ENCODE peak calls at places on chromosome 20, in four cellular contexts. One of them, this sample, is unnamed.

GRCh38 chr20:24977336-24977735 is 15.2 kb downstream of the APMAP start:
- DNase-seq in trophoblast cell: no peak
- DNase-seq in H1: no peak
- DNase-seq in IMR-90: no peak
- DNase-seq in this sample: no peak

GRCh38 chr20:63718996-63719395 is 11.2 kb downstream of the ZGPAT start:
- DNase-seq in trophoblast cell: no peak
- DNase-seq in IMR-90: no peak
- DNase-seq in H1: no peak
- DNase-seq in this sample: no peak

GRCh38 chr20:1389703-1390385 is 3.0 kb downstream of the FKBP1A start:
- DNase-seq in H1: no peak
- DNase-seq in IMR-90: no peak
- DNase-seq in trophoblast cell: peak; percentile 59
- DNase-seq in this sample: peak; percentile 37

GRCh38 chr20:56442381-56443365 is 25.8 kb upstream of the RTF2 start:
- DNase-seq in trophoblast cell: peak; percentile 16
- DNase-seq in IMR-90: peak; percentile 46
- DNase-seq in H1: no peak
- DNase-seq in this sample: no peak

GRCh38 chr20:43827940-43828562 is 86.6 kb upstream of the TOX2 start:
- DNase-seq in IMR-90: no peak
- DNase-seq in trophoblast cell: no peak
- DNase-seq in H1: no peak
- DNase-seq in this sample: no peak

GRCh38 chr20:25503946-25504345 is 81.4 kb downstream of the NINL start:
- DNase-seq in trophoblast cell: no peak
- DNase-seq in H1: no peak
- DNase-seq in IMR-90: no peak
- DNase-seq in this sample: no peak

GRCh38 chr20:35673884-35674283 is 9.2 kb upstream of the CPNE1 start:
- DNase-seq in H1: no peak
- DNase-seq in IMR-90: no peak
- DNase-seq in trophoblast cell: no peak
- DNase-seq in this sample: no peak

GRCh38 chr20:47225458-47225857 is 131.0 kb downstream of the ZMYND8 start:
- DNase-seq in H1: no peak
- DNase-seq in trophoblast cell: no peak
- DNase-seq in IMR-90: no peak
- DNase-seq in this sample: no peak

GRCh38 chr20:57661201-57662027 is 41.2 kb upstream of the ZBP1 start:
- DNase-seq in H1: peak; percentile 42
- DNase-seq in IMR-90: no peak
- DNase-seq in trophoblast cell: no peak
- DNase-seq in this sample: no peak

GRCh38 chr20:44756956-44757355 is 11.3 kb downstream of the KCNK15 start:
- DNase-seq in trophoblast cell: no peak
- DNase-seq in H1: no peak
- DNase-seq in IMR-90: no peak
- DNase-seq in this sample: no peak

GRCh38 chr20:20233041-20233514 is 134.8 kb upstream of the INSM1 start:
- DNase-seq in trophoblast cell: no peak
- DNase-seq in H1: no peak
- DNase-seq in IMR-90: no peak
- DNase-seq in this sample: no peak

GRCh38 chr20:16493486-16493885 is 79.8 kb downstream of the KIF16B start:
- DNase-seq in trophoblast cell: no peak
- DNase-seq in H1: no peak
- DNase-seq in IMR-90: no peak
- DNase-seq in this sample: no peak

GRCh38 chr20:54763366-54763765 is 288.0 kb downstream of the DOK5 start:
- DNase-seq in IMR-90: no peak
- DNase-seq in trophoblast cell: no peak
- DNase-seq in H1: no peak
- DNase-seq in this sample: no peak

GRCh38 chr20:59752704-59753460 is 148.5 kb downstream of the PHACTR3 start:
- DNase-seq in IMR-90: no peak
- DNase-seq in trophoblast cell: no peak
- DNase-seq in H1: no peak
- DNase-seq in this sample: no peak

GRCh38 chr20:47985092-47985850 is 200.0 kb upstream of the SULF2 start:
- DNase-seq in H1: no peak
- DNase-seq in IMR-90: peak; percentile 18
- DNase-seq in trophoblast cell: peak; percentile 74
- DNase-seq in this sample: peak; percentile 64

GRCh38 chr20:10674684-10675455 is 1.1 kb upstream of the JAG1 start:
- DNase-seq in trophoblast cell: peak; percentile 54
- DNase-seq in H1: peak; percentile 90
- DNase-seq in IMR-90: peak; percentile 66
- DNase-seq in this sample: peak; percentile 89

GRCh38 chr20:18957328-18957727 is 143.7 kb downstream of the SCP2D1 start:
- DNase-seq in IMR-90: no peak
- DNase-seq in trophoblast cell: no peak
- DNase-seq in H1: no peak
- DNase-seq in this sample: no peak

GRCh38 chr20:34268851-34269668 is 27.8 kb downstream of the ASIP start:
- DNase-seq in IMR-90: no peak
- DNase-seq in H1: peak; percentile 73
- DNase-seq in trophoblast cell: no peak
- DNase-seq in this sample: peak; percentile 75

GRCh38 chr20:31418307-31418706 is 12.3 kb upstream of the DEFB121 start:
- DNase-seq in trophoblast cell: no peak
- DNase-seq in IMR-90: no peak
- DNase-seq in H1: no peak
- DNase-seq in this sample: no peak

GRCh38 chr20:23452776-23453175 is at the start of gene CST11:
- DNase-seq in trophoblast cell: no peak
- DNase-seq in IMR-90: no peak
- DNase-seq in H1: no peak
- DNase-seq in this sample: no peak

GRCh38 chr20:38303908-38304379 is at the start of gene BPI:
- DNase-seq in H1: no peak
- DNase-seq in IMR-90: no peak
- DNase-seq in trophoblast cell: no peak
- DNase-seq in this sample: no peak

GRCh38 chr20:38305541-38305940 is 1.6 kb downstream of the BPI start:
- DNase-seq in IMR-90: no peak
- DNase-seq in H1: no peak
- DNase-seq in trophoblast cell: no peak
- DNase-seq in this sample: no peak

GRCh38 chr20:38307371-38308046 is 3.6 kb downstream of the BPI start:
- DNase-seq in H1: no peak
- DNase-seq in IMR-90: peak; percentile 76
- DNase-seq in trophoblast cell: no peak
- DNase-seq in this sample: no peak

GRCh38 chr20:38302721-38303120 is 1.2 kb upstream of the BPI start:
- DNase-seq in IMR-90: no peak
- DNase-seq in trophoblast cell: no peak
- DNase-seq in H1: no peak
- DNase-seq in this sample: no peak

GRCh38 chr20:38304845-38305447 is 990 bp downstream of the BPI start:
- DNase-seq in IMR-90: peak; percentile 38
- DNase-seq in trophoblast cell: peak; percentile 13
- DNase-seq in H1: peak; percentile 90
- DNase-seq in this sample: peak; percentile 53
- H3K4me3 ChIP-seq in IMR-90: no peak overlapping the region
- H3K4me3 ChIP-seq in trophoblast cell: no peak overlapping the region
- H3K4me3 ChIP-seq in H1: no peak overlapping the region
- H3K4me3 ChIP-seq in this sample: no peak overlapping the region

GRCh38 chr20:49482173-49482572 is 295 bp downstream of the KCNB1 start:
- DNase-seq in IMR-90: no peak
- DNase-seq in trophoblast cell: no peak
- DNase-seq in H1: no peak
- DNase-seq in this sample: no peak

GRCh38 chr20:49484180-49485140 is 2.0 kb upstream of the KCNB1 start:
- DNase-seq in trophoblast cell: peak; percentile 68
- DNase-seq in H1: peak; percentile 92
- DNase-seq in IMR-90: peak; percentile 61
- DNase-seq in this sample: peak; percentile 94

GRCh38 chr20:49483706-49484101 is 1.2 kb upstream of the KCNB1 start:
- DNase-seq in H1: peak; percentile 71
- DNase-seq in trophoblast cell: no peak
- DNase-seq in IMR-90: no peak
- DNase-seq in this sample: no peak

GRCh38 chr20:49482621-49483017 is at the start of gene KCNB1:
- DNase-seq in trophoblast cell: peak; percentile 10
- DNase-seq in IMR-90: peak; percentile 21
- DNase-seq in H1: peak; percentile 96
- DNase-seq in this sample: peak; percentile 91

GRCh38 chr20:49483018-49483705 is 694 bp upstream of the KCNB1 start:
- DNase-seq in IMR-90: no peak
- DNase-seq in trophoblast cell: no peak
- DNase-seq in H1: peak; percentile 67
- DNase-seq in this sample: peak; percentile 43
- H3K23ac ChIP-seq in IMR-90: no peak overlapping the region
- H3K23ac ChIP-seq in trophoblast cell: no peak overlapping the region
- H3K23ac ChIP-seq in H1: no peak overlapping the region
- H3K23ac ChIP-seq in this sample: no peak overlapping the region

GRCh38 chr20:41249781-41250281 is 67.7 kb downstream of the ZHX3 start:
- DNase-seq in IMR-90: peak; percentile 29
- DNase-seq in trophoblast cell: peak; percentile 12
- DNase-seq in H1: peak; percentile 78
- DNase-seq in this sample: peak; percentile 90
- H3K4me3 ChIP-seq in IMR-90: no peak overlapping the region
- H3K4me3 ChIP-seq in trophoblast cell: no peak overlapping the region
- H3K4me3 ChIP-seq in H1: no peak overlapping the region
- H3K4me3 ChIP-seq in this sample: no peak overlapping the region

DNA sequence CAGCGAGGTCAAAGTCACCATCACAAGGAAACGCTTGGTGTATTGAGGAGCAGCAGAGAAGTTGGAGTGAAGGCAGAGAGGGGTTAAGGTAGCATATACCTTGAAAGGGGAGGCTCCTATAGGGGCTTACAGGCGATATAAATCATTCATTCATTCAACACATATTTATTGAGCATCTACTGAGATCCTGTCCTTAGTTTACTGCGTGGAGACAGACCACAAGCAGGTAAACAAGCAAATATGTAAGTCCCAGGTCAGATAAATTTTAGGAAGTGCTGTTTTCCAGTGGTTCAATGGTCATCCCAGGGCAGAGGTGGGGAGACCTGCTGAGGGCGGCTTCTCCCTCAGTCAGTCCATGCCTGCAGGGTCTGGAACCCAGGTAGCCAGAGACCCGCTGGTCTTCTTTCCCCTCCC is 761 bp upstream of the DNMT3B start:
- DNase-seq in H1: no peak
- DNase-seq in IMR-90: no peak
- DNase-seq in trophoblast cell: no peak
- DNase-seq in this sample: no peak
- H3K23ac ChIP-seq in H1: no peak overlapping the region
- H3K23ac ChIP-seq in IMR-90: peak overlapping the region; percentile 33
- H3K23ac ChIP-seq in trophoblast cell: no peak overlapping the region
- H3K23ac ChIP-seq in this sample: no peak overlapping the region

GRCh38 chr20:3673551-3674070 is 8.2 kb downstream of the ADAM33 start:
- DNase-seq in trophoblast cell: no peak
- DNase-seq in IMR-90: no peak
- DNase-seq in H1: no peak
- DNase-seq in this sample: no peak
- H3K4me3 ChIP-seq in trophoblast cell: no peak overlapping the region
- H3K4me3 ChIP-seq in IMR-90: no peak overlapping the region
- H3K4me3 ChIP-seq in H1: no peak overlapping the region
- H3K4me3 ChIP-seq in this sample: no peak overlapping the region

DNA sequence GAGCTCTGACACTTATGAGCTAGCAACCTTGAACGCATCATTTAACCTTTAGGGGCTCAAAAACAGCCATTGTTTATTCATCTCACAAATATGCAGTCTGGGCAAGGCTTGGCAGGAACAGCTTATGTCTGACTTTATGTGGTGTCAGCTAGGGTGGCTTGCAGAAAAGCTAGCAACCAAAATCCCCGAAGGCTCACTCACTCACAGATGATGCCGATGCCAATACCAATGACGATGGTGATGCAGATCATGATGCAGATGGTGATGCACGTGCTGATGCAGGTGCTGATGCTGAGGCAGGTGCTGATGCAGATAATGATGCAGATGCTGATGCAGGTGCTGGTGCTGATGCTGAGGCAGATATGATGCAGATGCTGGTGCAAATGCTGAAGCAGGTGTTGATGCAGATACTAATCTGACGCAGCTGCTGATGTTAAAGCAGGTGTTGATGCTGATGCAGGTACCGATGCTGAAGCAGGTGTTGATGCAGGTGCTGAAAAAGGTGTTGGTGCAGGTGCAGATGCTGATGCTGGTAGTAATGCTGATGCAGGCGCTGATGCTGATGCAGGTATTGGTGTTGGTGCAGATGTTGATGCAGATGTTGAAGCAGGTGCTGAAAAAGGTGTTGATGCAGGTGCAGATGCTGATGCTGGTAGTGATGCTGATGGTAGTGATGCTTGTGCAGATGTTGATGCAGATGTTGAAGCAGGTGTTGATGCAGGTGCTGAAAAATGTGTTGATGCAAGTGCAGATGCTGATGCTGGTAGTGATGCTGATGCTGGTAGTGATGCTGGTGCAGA is 195.6 kb downstream of the NFATC2 start:
- DNase-seq in H1: no peak
- DNase-seq in trophoblast cell: peak; percentile 19
- DNase-seq in IMR-90: peak; percentile 83
- DNase-seq in this sample: no peak
- H3K23ac ChIP-seq in H1: no peak overlapping the region
- H3K23ac ChIP-seq in trophoblast cell: no peak overlapping the region
- H3K23ac ChIP-seq in IMR-90: no peak overlapping the region
- H3K23ac ChIP-seq in this sample: no peak overlapping the region

DNA sequence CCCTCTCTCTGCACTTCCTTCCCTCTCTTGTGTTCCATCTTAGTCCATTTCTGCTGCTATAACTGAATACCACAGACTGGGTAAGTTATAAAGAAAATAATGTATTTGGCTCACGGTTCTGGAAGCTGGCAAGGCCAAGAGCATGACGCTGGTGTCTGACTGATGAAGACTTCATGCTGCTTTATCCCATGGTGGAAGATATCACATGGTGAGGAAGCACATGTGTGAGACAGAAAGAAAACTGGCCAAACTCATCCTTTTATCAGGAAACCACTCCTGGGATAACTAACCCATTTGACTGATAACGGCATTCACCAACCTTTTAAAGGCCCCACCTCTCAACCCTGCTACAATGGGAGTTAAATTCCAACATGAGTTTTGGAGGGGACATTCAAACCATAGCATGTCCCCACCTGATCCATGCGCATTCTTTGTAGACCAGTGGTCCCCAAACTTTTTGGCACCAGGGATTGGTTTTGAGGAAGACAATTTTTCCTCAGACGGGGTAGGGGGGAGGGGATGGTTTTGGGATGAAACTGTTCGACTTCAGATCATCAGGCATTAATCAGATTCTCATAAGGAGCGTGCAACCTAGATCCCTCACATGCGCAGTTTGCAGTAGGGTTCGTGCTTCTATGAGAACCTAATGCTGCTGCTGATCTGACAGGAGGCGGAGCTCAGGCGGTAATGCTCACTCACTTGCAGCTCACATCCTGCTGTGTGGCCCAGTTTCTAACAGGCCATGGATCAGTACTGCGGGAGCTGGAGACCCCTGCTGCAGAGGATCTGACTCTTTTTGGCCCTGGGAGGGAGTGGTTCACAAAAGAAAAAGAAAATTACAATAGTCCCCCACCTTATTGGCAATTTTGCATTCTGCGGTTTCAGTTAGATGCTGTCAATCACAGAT is 71.7 kb upstream of the RNF24 start:
- DNase-seq in H1: no peak
- DNase-seq in trophoblast cell: no peak
- DNase-seq in IMR-90: no peak
- DNase-seq in this sample: peak; percentile 79
- H3K4me3 ChIP-seq in H1: no peak overlapping the region
- H3K4me3 ChIP-seq in trophoblast cell: no peak overlapping the region
- H3K4me3 ChIP-seq in IMR-90: no peak overlapping the region
- H3K4me3 ChIP-seq in this sample: no peak overlapping the region